ENCODE peak calls at places on chromosome 15, in nine cellular contexts. One of them, this sample, is unnamed.

GRCh38 chr15:82183121-82184031 is 79.2 kb downstream of the EFL1 start:
- DNase-seq in body of pancreas: no peak
- DNase-seq in mammary epithelial cell: peak; percentile 32
- DNase-seq in SK-N-SH: no peak
- DNase-seq in Panc1: no peak
- DNase-seq in A549: no peak
- DNase-seq in stomach: no peak
- DNase-seq in lung: no peak
- DNase-seq in pancreas: no peak
- DNase-seq in this sample: no peak

GRCh38 chr15:84734794-84735479 is 13.5 kb upstream of the ZNF592 start:
- DNase-seq in Panc1: no peak
- DNase-seq in mammary epithelial cell: peak; percentile 61
- DNase-seq in pancreas: peak; percentile 79
- DNase-seq in lung: peak; percentile 82
- DNase-seq in SK-N-SH: no peak
- DNase-seq in A549: peak; percentile 93
- DNase-seq in body of pancreas: peak; percentile 68
- DNase-seq in stomach: peak; percentile 75
- DNase-seq in this sample: no peak

GRCh38 chr15:64895285-64896065 is 16.2 kb upstream of the ANKDD1A start:
- DNase-seq in stomach: peak; percentile 31
- DNase-seq in pancreas: no peak
- DNase-seq in mammary epithelial cell: no peak
- DNase-seq in SK-N-SH: no peak
- DNase-seq in body of pancreas: no peak
- DNase-seq in Panc1: no peak
- DNase-seq in lung: no peak
- DNase-seq in A549: no peak
- DNase-seq in this sample: peak; percentile 65

GRCh38 chr15:38758001-38758400 is 193.4 kb upstream of the RASGRP1 start:
- DNase-seq in pancreas: no peak
- DNase-seq in body of pancreas: no peak
- DNase-seq in Panc1: no peak
- DNase-seq in SK-N-SH: peak; percentile 21
- DNase-seq in mammary epithelial cell: no peak
- DNase-seq in stomach: no peak
- DNase-seq in lung: no peak
- DNase-seq in A549: peak; percentile 2
- DNase-seq in this sample: no peak

GRCh38 chr15:43056696-43057095 is 49.1 kb downstream of the UBR1 start:
- DNase-seq in mammary epithelial cell: no peak
- DNase-seq in body of pancreas: no peak
- DNase-seq in SK-N-SH: no peak
- DNase-seq in A549: no peak
- DNase-seq in stomach: no peak
- DNase-seq in Panc1: no peak
- DNase-seq in lung: no peak
- DNase-seq in pancreas: no peak
- DNase-seq in this sample: no peak

GRCh38 chr15:39578851-39579486 is 1.9 kb upstream of the THBS1 start:
- DNase-seq in lung: no peak
- DNase-seq in pancreas: no peak
- DNase-seq in mammary epithelial cell: no peak
- DNase-seq in SK-N-SH: no peak
- DNase-seq in A549: no peak
- DNase-seq in stomach: no peak
- DNase-seq in body of pancreas: no peak
- DNase-seq in Panc1: no peak
- DNase-seq in this sample: no peak

GRCh38 chr15:100900136-100900894 is 18.8 kb upstream of the LRRK1 start:
- DNase-seq in SK-N-SH: no peak
- DNase-seq in stomach: no peak
- DNase-seq in A549: no peak
- DNase-seq in mammary epithelial cell: no peak
- DNase-seq in body of pancreas: peak; percentile 74
- DNase-seq in Panc1: no peak
- DNase-seq in pancreas: peak; percentile 39
- DNase-seq in lung: no peak
- DNase-seq in this sample: no peak

GRCh38 chr15:52800852-52801747 is 11.0 kb upstream of the ONECUT1 start:
- DNase-seq in stomach: no peak
- DNase-seq in mammary epithelial cell: no peak
- DNase-seq in pancreas: no peak
- DNase-seq in Panc1: no peak
- DNase-seq in SK-N-SH: no peak
- DNase-seq in A549: no peak
- DNase-seq in lung: no peak
- DNase-seq in body of pancreas: no peak
- DNase-seq in this sample: no peak

GRCh38 chr15:69700380-69700779 is 247.8 kb downstream of the RPLP1 start:
- DNase-seq in pancreas: no peak
- DNase-seq in A549: no peak
- DNase-seq in Panc1: no peak
- DNase-seq in SK-N-SH: no peak
- DNase-seq in stomach: no peak
- DNase-seq in body of pancreas: no peak
- DNase-seq in mammary epithelial cell: no peak
- DNase-seq in lung: no peak
- DNase-seq in this sample: no peak

GRCh38 chr15:92898988-92899909 is 875 bp upstream of the CHD2 start:
- DNase-seq in Panc1: no peak
- DNase-seq in stomach: no peak
- DNase-seq in lung: no peak
- DNase-seq in A549: peak; percentile 73
- DNase-seq in SK-N-SH: no peak
- DNase-seq in body of pancreas: no peak
- DNase-seq in mammary epithelial cell: no peak
- DNase-seq in pancreas: no peak
- DNase-seq in this sample: no peak

GRCh38 chr15:29819979-29820801 is 2.1 kb downstream of the TJP1 start:
- DNase-seq in Panc1: no peak
- DNase-seq in A549: no peak
- DNase-seq in lung: no peak
- DNase-seq in stomach: no peak
- DNase-seq in mammary epithelial cell: no peak
- DNase-seq in pancreas: no peak
- DNase-seq in SK-N-SH: no peak
- DNase-seq in body of pancreas: no peak
- DNase-seq in this sample: no peak

GRCh38 chr15:52772766-52773165 is 17.4 kb downstream of the ONECUT1 start:
- DNase-seq in lung: no peak
- DNase-seq in SK-N-SH: no peak
- DNase-seq in mammary epithelial cell: peak; percentile 26
- DNase-seq in A549: no peak
- DNase-seq in pancreas: no peak
- DNase-seq in stomach: no peak
- DNase-seq in body of pancreas: no peak
- DNase-seq in Panc1: no peak
- DNase-seq in this sample: no peak

DNA sequence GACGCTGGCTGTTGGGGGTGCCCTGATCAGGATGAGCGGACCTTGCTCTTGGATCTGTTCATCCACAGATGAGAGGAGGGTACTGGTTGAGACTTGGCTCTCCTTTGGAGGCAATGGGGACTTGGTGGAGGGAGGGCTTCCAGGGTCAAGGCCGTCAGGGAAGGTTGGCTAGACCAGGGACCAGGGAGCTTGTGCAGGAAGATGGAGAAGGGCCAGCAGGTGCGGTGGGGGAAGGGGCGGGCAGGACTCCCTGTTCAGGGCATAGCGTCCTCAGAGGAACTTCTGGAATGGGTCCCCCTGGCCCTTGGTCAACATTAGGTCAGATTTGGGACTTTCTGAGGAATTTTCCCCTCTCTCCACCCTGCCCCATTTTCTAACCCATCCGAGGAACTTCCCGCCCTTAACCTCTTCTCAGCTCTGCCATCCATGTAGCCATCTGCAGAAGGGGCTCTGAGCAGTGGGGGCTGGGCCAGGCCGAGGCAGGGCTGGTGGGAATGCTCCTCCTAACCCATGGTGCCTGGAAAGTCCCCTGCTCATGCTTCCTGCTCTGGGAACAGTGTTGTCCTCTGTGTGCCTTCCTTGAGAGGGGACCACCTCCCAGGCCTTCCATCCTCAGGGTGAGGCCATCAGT is 11.5 kb downstream of the SNX33 start:
- DNase-seq in SK-N-SH: no peak
- DNase-seq in A549: no peak
- DNase-seq in stomach: no peak
- DNase-seq in lung: no peak
- DNase-seq in body of pancreas: no peak
- DNase-seq in mammary epithelial cell: no peak
- DNase-seq in Panc1: no peak
- DNase-seq in pancreas: no peak
- DNase-seq in this sample: no peak
- H3K27ac ChIP-seq in SK-N-SH: peak overlapping the region; percentile 77
- H3K27ac ChIP-seq in A549: peak overlapping the region; percentile 83
- H3K27ac ChIP-seq in stomach: peak overlapping the region; percentile 88
- H3K27ac ChIP-seq in lung: peak overlapping the region; percentile 79
- H3K27ac ChIP-seq in body of pancreas: no peak overlapping the region
- H3K27ac ChIP-seq in mammary epithelial cell: no peak overlapping the region
- H3K27ac ChIP-seq in Panc1: no peak overlapping the region
- H3K27ac ChIP-seq in pancreas: no peak overlapping the region
- H3K27ac ChIP-seq in this sample: no peak overlapping the region

DNA sequence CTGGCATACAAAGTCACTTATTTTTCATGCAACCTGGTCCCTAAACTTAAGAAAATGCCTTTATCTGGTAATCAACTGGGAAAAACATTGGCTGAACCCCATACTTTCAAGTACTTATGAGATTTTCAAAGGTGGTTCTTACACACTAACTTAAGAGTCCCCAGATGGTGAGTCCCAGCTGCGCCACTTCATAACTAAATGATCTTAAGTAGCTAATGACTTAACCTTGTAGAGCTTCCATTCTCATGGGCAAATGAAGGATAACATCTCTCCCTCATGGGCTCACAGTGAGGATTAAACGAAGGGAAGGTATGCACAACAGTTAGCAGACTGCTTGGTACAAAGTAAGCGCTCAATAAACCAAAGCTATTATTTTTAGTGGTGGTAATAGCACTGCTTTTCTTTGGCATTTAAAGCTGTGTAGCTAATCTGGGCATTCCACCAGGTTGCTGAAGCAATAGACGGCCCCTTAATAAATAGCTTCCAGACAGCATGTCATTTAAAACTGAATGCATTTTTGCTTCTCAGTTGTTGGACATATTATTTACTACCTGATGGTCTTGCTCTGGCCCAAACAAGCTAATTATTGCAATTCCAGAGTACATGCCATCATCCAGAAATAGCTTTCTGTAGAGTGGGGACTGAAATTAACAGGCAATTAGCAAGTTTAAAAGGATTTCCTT is 55.4 kb downstream of the LIPC start:
- DNase-seq in SK-N-SH: no peak
- DNase-seq in A549: no peak
- DNase-seq in Panc1: no peak
- DNase-seq in stomach: no peak
- DNase-seq in lung: no peak
- DNase-seq in pancreas: no peak
- DNase-seq in mammary epithelial cell: no peak
- DNase-seq in body of pancreas: no peak
- DNase-seq in this sample: no peak
- H3K4me1 ChIP-seq in SK-N-SH: no peaks in the 10 kb centered on the region
- H3K4me1 ChIP-seq in A549: no peaks in the 10 kb centered on the region
- H3K4me1 ChIP-seq in Panc1: no peaks in the 10 kb centered on the region
- H3K4me1 ChIP-seq in stomach: peaks cover 8% of the 10 kb centered on the region
- H3K4me1 ChIP-seq in lung: peaks cover 2% of the 10 kb centered on the region
- H3K4me1 ChIP-seq in pancreas: no peaks in the 10 kb centered on the region
- H3K4me1 ChIP-seq in mammary epithelial cell: peaks cover 7% of the 10 kb centered on the region
- H3K4me1 ChIP-seq in body of pancreas: peaks cover 7% of the 10 kb centered on the region
- H3K4me1 ChIP-seq in this sample: peaks cover 8% of the 10 kb centered on the region

GRCh38 chr15:41621200-41622193 is 38.7 kb upstream of the MGA start:
- DNase-seq in Panc1: peak; percentile 73
- DNase-seq in body of pancreas: peak; percentile 82
- DNase-seq in pancreas: peak; percentile 85
- DNase-seq in mammary epithelial cell: peak; percentile 65
- DNase-seq in A549: peak; percentile 93
- DNase-seq in stomach: peak; percentile 79
- DNase-seq in SK-N-SH: peak; percentile 96
- DNase-seq in lung: peak; percentile 70
- DNase-seq in this sample: peak; percentile 93
- H3K4me3 ChIP-seq in Panc1: peak overlapping the region; percentile 62
- H3K4me3 ChIP-seq in body of pancreas: peak overlapping the region; percentile 18
- H3K4me3 ChIP-seq in pancreas: peak overlapping the region; percentile 63
- H3K4me3 ChIP-seq in mammary epithelial cell: peak overlapping the region; percentile 60
- H3K4me3 ChIP-seq in A549: peak overlapping the region; percentile 58
- H3K4me3 ChIP-seq in stomach: peak overlapping the region; percentile 49
- H3K4me3 ChIP-seq in SK-N-SH: peak overlapping the region; percentile 50
- H3K4me3 ChIP-seq in lung: peak overlapping the region; percentile 42
- H3K4me3 ChIP-seq in this sample: peak overlapping the region; percentile 45

GRCh38 chr15:78174398-78174797 is 25.2 kb downstream of the IDH3A start:
- DNase-seq in mammary epithelial cell: no peak
- DNase-seq in stomach: no peak
- DNase-seq in SK-N-SH: no peak
- DNase-seq in Panc1: no peak
- DNase-seq in body of pancreas: no peak
- DNase-seq in A549: no peak
- DNase-seq in pancreas: no peak
- DNase-seq in lung: no peak
- DNase-seq in this sample: no peak
- H3K27ac ChIP-seq in mammary epithelial cell: no peak overlapping the region
- H3K27ac ChIP-seq in stomach: no peak overlapping the region
- H3K27ac ChIP-seq in SK-N-SH: no peak overlapping the region
- H3K27ac ChIP-seq in Panc1: no peak overlapping the region
- H3K27ac ChIP-seq in body of pancreas: no peak overlapping the region
- H3K27ac ChIP-seq in A549: no peak overlapping the region
- H3K27ac ChIP-seq in pancreas: no peak overlapping the region
- H3K27ac ChIP-seq in lung: no peak overlapping the region
- H3K27ac ChIP-seq in this sample: no peak overlapping the region